ENCODE peak calls at places on chromosomes 16 and 17, in ten cellular contexts. H is A549, Y is NB4, T is IMR-90, A is adrenal gland, U is endothelial cell of umbilical vein, M is Peyer's patch, P is HCT116, D is H1, K is body of pancreas. V is an unnamed sample.

GRCh38 chr17:62597920-62598319 is 29.6 kb upstream of the MRC2 start:
- DNase-seq in T (no peak), A (peak), U (no peak), P (no peak), D (no peak), Y (no peak), K (no peak), M (no peak), H (no peak), V (no peak)

GRCh38 chr17:16977932-16978331 is 6.0 kb upstream of the TNFRSF13B start:
- DNase-seq in M (no peak), K (no peak), T (peak), D (no peak), A (no peak), Y (no peak), U (no peak), P (no peak), H (no peak), V (no peak)

GRCh38 chr16:24189941-24190340 is 66.2 kb upstream of the CACNG3 start:
- DNase-seq in D (no peak), M (no peak), A (no peak), T (no peak), P (no peak), Y (no peak), K (no peak), U (no peak), H (no peak), V (no peak)

GRCh38 chr17:77445030-77445907 is 304.5 kb downstream of the SEC14L1 start:
- DNase-seq in M (no peak), Y (peak), A (no peak), H (no peak), T (peak), D (no peak), U (no peak), P (no peak), K (no peak), V (no peak)

GRCh38 chr17:63474914-63475460 is 1.9 kb upstream of the ACE start:
- DNase-seq in A (peak), Y (no peak), U (no peak), H (no peak), T (no peak), D (no peak), P (no peak), K (no peak), M (no peak), V (no peak)

GRCh38 chr17:38577244-38577643 is 28.5 kb downstream of the SRCIN1 start:
- DNase-seq in U (no peak), Y (no peak), H (peak), M (no peak), T (no peak), K (no peak), A (no peak), D (no peak), P (no peak), V (no peak)

GRCh38 chr16:72085002-72085401 is 8.4 kb downstream of the TXNL4B start:
- DNase-seq in P (no peak), Y (no peak), H (no peak), U (no peak), M (no peak), A (peak), T (no peak), K (no peak), D (no peak), V (no peak)

GRCh38 chr16:28821874-28822519 is 802 bp upstream of the ATXN2L start:
- DNase-seq in P (no peak), U (no peak), K (no peak), H (no peak), M (no peak), D (no peak), T (no peak), Y (peak), A (no peak), V (no peak)

GRCh38 chr17:80959330-80960036 is 32.2 kb upstream of the CHMP6 start:
- DNase-seq in U (no peak), M (no peak), T (peak), K (no peak), D (no peak), Y (no peak), P (no peak), H (no peak), A (peak), V (no peak)

GRCh38 chr17:16617481-16618060 is 36.1 kb downstream of the ZNF624 start:
- DNase-seq in U (no peak), A (no peak), D (no peak), Y (no peak), M (no peak), H (no peak), P (no peak), K (no peak), T (no peak), V (no peak)

GRCh38 chr17:50421308-50422031 is 4.5 kb upstream of the ACSF2 start:
- DNase-seq in Y (peak), D (no peak), T (no peak), A (no peak), M (no peak), P (no peak), H (no peak), U (peak), K (no peak), V (peak)

GRCh38 chr16:53415504-53415903 is 18.8 kb upstream of the RBL2 start:
- DNase-seq in U (no peak), P (no peak), H (peak), T (no peak), D (no peak), K (no peak), A (no peak), M (no peak), Y (peak), V (no peak)

GRCh38 chr17:39618956-39619785 is 7.6 kb upstream of the PPP1R1B start:
- DNase-seq in U (no peak), H (no peak), P (no peak), A (no peak), D (no peak), M (no peak), K (no peak), T (no peak), Y (no peak), V (no peak)

GRCh38 chr17:6439951-6440350 is 4.3 kb upstream of the PIMREG start:
- DNase-seq in K (no peak), D (no peak), H (no peak), P (no peak), T (no peak), U (no peak), Y (no peak), A (no peak), M (no peak), V (no peak)

GRCh38 chr17:71168083-71168741 is 952.6 kb upstream of the SOX9 start:
- DNase-seq in P (no peak), D (no peak), Y (no peak), M (no peak), K (peak), H (no peak), U (no peak), T (no peak), A (no peak), V (no peak)

GRCh38 chr17:50647187-50647586 is 12.5 kb downstream of the ABCC3 start:
- DNase-seq in P (no peak), K (no peak), U (no peak), Y (no peak), A (no peak), H (no peak), M (no peak), D (no peak), T (no peak), V (no peak)

GRCh38 chr17:45332505-45332904 is 15.7 kb upstream of the MAP3K14 start:
- DNase-seq in K (no peak), Y (no peak), A (no peak), M (no peak), P (no peak), D (no peak), U (no peak), H (no peak), T (no peak), V (no peak)

GRCh38 chr17:22266231-22266630 is 573.9 kb downstream of the KCNJ18 start:
- DNase-seq in Y (no peak), K (no peak), M (no peak), H (no peak), U (no peak), P (no peak), D (no peak), A (no peak), T (no peak), V (no peak)

GRCh38 chr16:88685156-88686061 is 898 bp downstream of the SNAI3 start:
- DNase-seq in A (no peak), K (peak), Y (peak), T (peak), H (peak), P (no peak), M (no peak), D (no peak), U (no peak), V (no peak)

GRCh38 chr17:62045517-62045916 is 19.6 kb downstream of the MED13 start:
- DNase-seq in P (no peak), M (no peak), U (no peak), T (no peak), H (no peak), A (no peak), K (no peak), D (no peak), Y (no peak), V (no peak)

GRCh38 chr17:50872710-50873424 is 6.7 kb upstream of the TOB1 start:
- DNase-seq in M (no peak), H (no peak), A (peak), K (peak), P (no peak), U (no peak), Y (peak), T (peak), D (no peak), V (no peak)

GRCh38 chr17:78783711-78784396 is 1.8 kb upstream of the CYTH1 start:
- DNase-seq in K (no peak), H (no peak), D (no peak), A (peak), M (no peak), T (no peak), P (no peak), U (no peak), Y (no peak), V (peak)

GRCh38 chr16:15523092-15523541 is 88.7 kb downstream of the BMERB1 start:
- DNase-seq in T (no peak), D (no peak), U (no peak), P (peak), A (no peak), K (no peak), Y (peak), H (peak), M (peak), V (peak)

GRCh38 chr16:23278031-23278430 is 24.1 kb upstream of the SCNN1B start:
- DNase-seq in D (no peak), P (no peak), Y (no peak), M (no peak), T (no peak), K (no peak), H (no peak), U (no peak), A (no peak), V (no peak)

GRCh38 chr16:14405611-14406537 is 224.2 kb downstream of the PARN start:
- DNase-seq in K (no peak), Y (peak), D (peak), H (peak), T (no peak), P (no peak), M (peak), U (no peak), A (no peak), V (peak)

GRCh38 chr17:4966844-4967538 is 626 bp downstream of the SPAG7 start:
- DNase-seq in H (peak), U (peak), D (peak), A (peak), Y (peak), K (peak), T (peak), M (peak), P (peak), V (peak)
- TF ChIP-seq POLR2A in H (peak), U (no peak), D (no peak), A (peak), Y (peak), K (no peak), T (no peak), M (peak), P (no peak), V (no peak)

GRCh38 chr17:74872313-74873035 is at the start of gene FDXR:
- DNase-seq in T (peak), U (no peak), Y (no peak), A (no peak), P (no peak), K (no peak), M (peak), D (no peak), H (no peak), V (no peak)
- TF ChIP-seq POLR2A in T (no peak), U (peak), Y (peak), A (peak), P (peak), K (no peak), M (peak), D (no peak), H (peak), V (no peak)

DNA sequence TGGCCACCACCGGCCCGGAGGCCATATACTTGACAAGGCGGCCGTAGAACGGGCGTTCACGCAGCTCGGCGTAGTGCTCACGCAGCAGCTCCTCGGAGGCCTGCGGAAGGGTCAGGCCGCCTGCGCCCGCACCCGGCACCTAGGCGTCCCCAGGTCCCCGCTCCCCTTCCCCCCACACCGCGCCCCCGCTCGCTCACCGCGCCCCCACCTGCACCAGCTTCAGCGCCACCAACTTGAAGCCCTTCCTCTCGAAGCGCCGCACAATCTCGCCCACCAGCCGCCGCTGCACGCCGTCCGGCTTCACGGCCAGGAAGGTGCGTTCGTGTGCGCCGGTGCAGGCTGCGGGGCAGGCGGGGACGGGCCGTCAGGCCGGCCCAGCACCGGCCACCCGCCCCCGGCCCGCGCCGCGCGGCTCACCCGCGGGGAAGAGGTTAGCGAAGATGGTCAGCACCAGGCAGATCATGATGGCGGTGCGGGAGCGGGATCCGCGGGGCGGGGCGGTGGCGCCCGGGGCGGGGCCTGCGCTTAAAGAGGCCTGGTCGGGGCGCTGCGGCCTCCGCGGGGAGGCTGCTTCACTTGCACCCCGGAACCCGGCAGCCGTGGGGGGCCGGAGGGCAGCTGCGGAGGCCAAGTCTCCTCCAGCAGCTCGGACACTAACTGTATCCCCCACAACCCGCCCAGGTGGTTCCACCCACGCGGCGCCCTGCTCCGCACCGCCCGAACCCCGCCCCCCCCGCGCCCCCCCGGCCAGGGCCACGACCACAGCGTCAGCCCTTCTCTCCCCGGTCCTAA is at the start of gene NME3:
- DNase-seq in D (no peak), A (peak), T (peak), Y (peak), U (peak), K (peak), P (no peak), M (peak), H (peak), V (peak)
- TF ChIP-seq POLR2A in D (peak), A (no peak), T (no peak), Y (no peak), U (peak), K (no peak), P (peak), M (no peak), H (peak), V (no peak)

GRCh38 chr16:67393111-67393789 is at the start of gene TPPP3:
- DNase-seq in M (peak), Y (no peak), H (peak), D (no peak), K (peak), T (peak), A (peak), U (peak), P (no peak), V (peak)
- TF ChIP-seq POLR2A in M (no peak), Y (no peak), H (peak), D (no peak), K (peak), T (no peak), A (peak), U (no peak), P (no peak), V (no peak)

V was measured in erythroblast.